ENCODE peak calls at places on chromosomes 1 and 21, in ten cellular contexts. O is stimulated activated CD8-positive, alpha-beta memory T cell treated with anti-CD3 and anti-CD28 coated beads, Interleukin-7, amount 100 ng/mL, for 24 hours; S is HTR-8/SVneo; Y is GM20000; M is ureter; X is GM23248; H is H9; Q is astrocyte of the spinal cord; A is EL; Z is neuronal stem cell. K is an unnamed sample.

GRCh38 chr1:194755241-194755953 is 1569.0 kb upstream of the B3GALT2 start:
- DNase-seq in X (no peak), Y (no peak), H (no peak), M (no peak), O (no peak), A (peak), S (no peak), Q (no peak), Z (no peak), K (no peak)

GRCh38 chr1:224497714-224498573 is 63.3 kb upstream of the WDR26 start:
- DNase-seq in M (peak), X (peak), Q (peak), O (peak), Y (peak), A (peak), Z (no peak), S (peak), H (peak), K (peak)

GRCh38 chr21:35381743-35382310 is 332.7 kb upstream of the RUNX1 start:
- DNase-seq in M (no peak), X (no peak), Y (no peak), A (no peak), H (no peak), S (no peak), Z (no peak), O (no peak), Q (no peak), K (no peak)

GRCh38 chr1:1757422-1758058 is 20.7 kb downstream of the NADK start:
- DNase-seq in A (no peak), Z (no peak), Q (no peak), O (no peak), S (no peak), H (no peak), X (no peak), Y (peak), M (no peak), K (no peak)

GRCh38 chr1:36365310-36365895 is 20.3 kb downstream of the STK40 start:
- DNase-seq in M (no peak), Q (no peak), Z (no peak), O (no peak), H (no peak), S (no peak), Y (no peak), X (peak), A (peak), K (no peak)

GRCh38 chr21:43712268-43712942 is 6.5 kb upstream of the PDXK start:
- DNase-seq in Q (peak), O (no peak), X (peak), S (peak), A (peak), M (peak), Y (no peak), H (peak), Z (no peak), K (no peak)

GRCh38 chr1:203051841-203052324 is 25.6 kb downstream of the PPFIA4 start:
- DNase-seq in Z (no peak), Q (no peak), A (no peak), O (no peak), Y (no peak), H (no peak), M (no peak), S (no peak), X (no peak), K (no peak)

GRCh38 chr1:204294371-204294770 is 65.4 kb downstream of the PLEKHA6 start:
- DNase-seq in O (no peak), X (peak), M (no peak), H (no peak), Q (peak), Y (no peak), S (peak), A (peak), Z (no peak), K (no peak)

GRCh38 chr1:4029376-4029775 is 129.3 kb upstream of the C1orf174 start:
- DNase-seq in Q (no peak), S (no peak), M (no peak), H (no peak), O (no peak), Z (no peak), A (no peak), X (no peak), Y (no peak), K (no peak)

GRCh38 chr1:9253706-9254105 is 19.1 kb downstream of the H6PD start:
- DNase-seq in M (no peak), A (no peak), X (no peak), O (no peak), Y (no peak), H (no peak), Q (no peak), Z (no peak), S (no peak), K (no peak)

GRCh38 chr21:37000381-37000780 is 6.1 kb upstream of the RIPPLY3 start:
- DNase-seq in O (no peak), M (no peak), A (no peak), Q (no peak), H (no peak), X (no peak), S (no peak), Y (no peak), Z (no peak), K (no peak)

GRCh38 chr1:93324486-93325464 is 20.9 kb upstream of the DR1 start:
- DNase-seq in Z (no peak), M (no peak), A (peak), X (peak), Y (no peak), H (no peak), Q (peak), O (no peak), S (no peak), K (no peak)

GRCh38 chr1:121558514-121558913 is 373.7 kb downstream of the SRGAP2C start:
- DNase-seq in M (no peak), X (peak), S (no peak), Y (no peak), A (peak), Z (no peak), H (no peak), Q (peak), O (no peak), K (no peak)

GRCh38 chr1:111669268-111669667 is 49.7 kb downstream of the RAP1A start:
- DNase-seq in M (no peak), H (no peak), X (peak), S (no peak), A (no peak), Z (no peak), Y (no peak), O (no peak), Q (no peak), K (no peak)

GRCh38 chr1:4700801-4701200 is 46.4 kb downstream of the AJAP1 start:
- DNase-seq in Y (no peak), Q (no peak), H (no peak), Z (no peak), X (no peak), O (no peak), A (no peak), S (no peak), M (no peak), K (no peak)

GRCh38 chr21:39020751-39021474 is 162.3 kb downstream of the PSMG1 start:
- DNase-seq in Y (no peak), Q (no peak), S (peak), H (no peak), O (no peak), Z (no peak), M (peak), X (peak), A (peak), K (no peak)

GRCh38 chr21:35336534-35336933 is 287.4 kb upstream of the RUNX1 start:
- DNase-seq in O (no peak), H (no peak), Q (no peak), M (no peak), S (no peak), A (no peak), Y (no peak), X (peak), Z (no peak), K (no peak)

GRCh38 chr1:53681647-53682368 is 57.2 kb downstream of the GLIS1 start:
- DNase-seq in Z (peak), Q (no peak), X (peak), S (no peak), H (peak), M (no peak), A (no peak), O (no peak), Y (peak), K (no peak)

GRCh38 chr1:77015748-77016341 is 148.6 kb downstream of the ST6GALNAC5 start:
- DNase-seq in S (no peak), H (peak), Q (no peak), O (no peak), Z (peak), Y (no peak), A (no peak), M (no peak), X (no peak), K (no peak)

GRCh38 chr21:36211660-36212512 is 55.3 kb downstream of the DOP1B start:
- DNase-seq in S (peak), H (no peak), X (peak), Q (peak), O (no peak), Z (no peak), M (no peak), Y (no peak), A (peak), K (no peak)

GRCh38 chr1:232876506-232877360 is 71.5 kb downstream of the MAP10 start:
- DNase-seq in A (no peak), X (no peak), H (no peak), O (no peak), M (no peak), Q (no peak), S (no peak), Z (no peak), Y (no peak), K (no peak)

GRCh38 chr1:242826706-242827336 is 302.3 kb upstream of the PLD5 start:
- DNase-seq in Q (no peak), S (no peak), Y (no peak), H (no peak), Z (no peak), O (no peak), A (no peak), X (peak), M (no peak), K (no peak)

GRCh38 chr1:223714849-223715709 is 2.7 kb downstream of the CAPN2 start:
- DNase-seq in A (peak), X (peak), O (no peak), Y (no peak), H (no peak), S (peak), Z (no peak), M (peak), Q (peak), K (no peak)

GRCh38 chr21:34126269-34126668 is 52.9 kb downstream of the MRPS6 start:
- DNase-seq in M (no peak), A (peak), O (no peak), S (no peak), Q (peak), Y (no peak), H (no peak), Z (peak), X (peak), K (no peak)

GRCh38 chr1:28509705-28510349 is 4.0 kb downstream of the RCC1 start:
- DNase-seq in Q (peak), M (no peak), X (peak), S (no peak), Z (no peak), O (no peak), H (no peak), Y (no peak), A (peak), K (no peak)